ENCODE peak calls at places on chromosomes 12 and 14, in four cellular contexts. One of them, this sample, is unnamed.

GRCh38 chr14:103697196-103697595 is 18.1 kb downstream of the XRCC3 start:
- DNase-seq in mucosa of gallbladder: no peak
- DNase-seq in lung microvascular endothelial cell: no peak
- DNase-seq in activated T-cell treated with anti-CD3 and anti-CD28 coated beads for 48 hours: no peak
- DNase-seq in this sample: no peak

GRCh38 chr12:64639466-64639865 is 29.2 kb downstream of the RASSF3 start:
- DNase-seq in mucosa of gallbladder: no peak
- DNase-seq in lung microvascular endothelial cell: no peak
- DNase-seq in activated T-cell treated with anti-CD3 and anti-CD28 coated beads for 48 hours: no peak
- DNase-seq in this sample: no peak

GRCh38 chr12:13882176-13882575 is 99.2 kb downstream of the GRIN2B start:
- DNase-seq in mucosa of gallbladder: no peak
- DNase-seq in lung microvascular endothelial cell: no peak
- DNase-seq in activated T-cell treated with anti-CD3 and anti-CD28 coated beads for 48 hours: no peak
- DNase-seq in this sample: no peak

GRCh38 chr14:71529855-71530254 is 402.4 kb upstream of the RGS6 start:
- DNase-seq in mucosa of gallbladder: peak; percentile 21
- DNase-seq in lung microvascular endothelial cell: peak; percentile 72
- DNase-seq in activated T-cell treated with anti-CD3 and anti-CD28 coated beads for 48 hours: no peak
- DNase-seq in this sample: no peak

GRCh38 chr14:51357250-51357649 is 117.2 kb downstream of the TMX1 start:
- DNase-seq in mucosa of gallbladder: no peak
- DNase-seq in lung microvascular endothelial cell: no peak
- DNase-seq in activated T-cell treated with anti-CD3 and anti-CD28 coated beads for 48 hours: no peak
- DNase-seq in this sample: no peak

GRCh38 chr14:36981832-36982528 is 190.4 kb downstream of the SLC25A21 start:
- DNase-seq in mucosa of gallbladder: no peak
- DNase-seq in lung microvascular endothelial cell: peak; percentile 66
- DNase-seq in activated T-cell treated with anti-CD3 and anti-CD28 coated beads for 48 hours: no peak
- DNase-seq in this sample: no peak

GRCh38 chr12:121376754-121377697 is 22.9 kb upstream of the RNF34 start:
- DNase-seq in mucosa of gallbladder: no peak
- DNase-seq in lung microvascular endothelial cell: no peak
- DNase-seq in activated T-cell treated with anti-CD3 and anti-CD28 coated beads for 48 hours: no peak
- DNase-seq in this sample: no peak

GRCh38 chr14:100054553-100055075 is 10.6 kb upstream of the EVL start:
- DNase-seq in mucosa of gallbladder: no peak
- DNase-seq in lung microvascular endothelial cell: no peak
- DNase-seq in activated T-cell treated with anti-CD3 and anti-CD28 coated beads for 48 hours: no peak
- DNase-seq in this sample: no peak

GRCh38 chr12:11650697-11651281 is 1.3 kb downstream of the ETV6 start:
- DNase-seq in mucosa of gallbladder: peak; percentile 16
- DNase-seq in lung microvascular endothelial cell: peak; percentile 45
- DNase-seq in activated T-cell treated with anti-CD3 and anti-CD28 coated beads for 48 hours: no peak
- DNase-seq in this sample: peak; percentile 26

GRCh38 chr12:125794401-125794800 is 729.2 kb downstream of the AACS start:
- DNase-seq in mucosa of gallbladder: no peak
- DNase-seq in lung microvascular endothelial cell: no peak
- DNase-seq in activated T-cell treated with anti-CD3 and anti-CD28 coated beads for 48 hours: no peak
- DNase-seq in this sample: no peak

GRCh38 chr12:56256326-56256960 is 1.7 kb downstream of the ANKRD52 start:
- DNase-seq in mucosa of gallbladder: no peak
- DNase-seq in lung microvascular endothelial cell: peak; percentile 43
- DNase-seq in activated T-cell treated with anti-CD3 and anti-CD28 coated beads for 48 hours: no peak
- DNase-seq in this sample: no peak

GRCh38 chr14:92524603-92525185 is 11.1 kb downstream of the RIN3 start:
- DNase-seq in mucosa of gallbladder: no peak
- DNase-seq in lung microvascular endothelial cell: no peak
- DNase-seq in activated T-cell treated with anti-CD3 and anti-CD28 coated beads for 48 hours: no peak
- DNase-seq in this sample: no peak

GRCh38 chr12:83945871-83946270 is 966.7 kb downstream of the SLC6A15 start:
- DNase-seq in mucosa of gallbladder: no peak
- DNase-seq in lung microvascular endothelial cell: no peak
- DNase-seq in activated T-cell treated with anti-CD3 and anti-CD28 coated beads for 48 hours: no peak
- DNase-seq in this sample: no peak

GRCh38 chr14:81946808-81947798 is 413.4 kb upstream of the SEL1L start:
- DNase-seq in mucosa of gallbladder: no peak
- DNase-seq in lung microvascular endothelial cell: no peak
- DNase-seq in activated T-cell treated with anti-CD3 and anti-CD28 coated beads for 48 hours: no peak
- DNase-seq in this sample: no peak

GRCh38 chr12:107584523-107584922 is 101.1 kb upstream of the PWP1 start:
- DNase-seq in mucosa of gallbladder: no peak
- DNase-seq in lung microvascular endothelial cell: no peak
- DNase-seq in activated T-cell treated with anti-CD3 and anti-CD28 coated beads for 48 hours: no peak
- DNase-seq in this sample: no peak

GRCh38 chr12:24012528-24012927 is 63.1 kb upstream of the SOX5 start:
- DNase-seq in mucosa of gallbladder: no peak
- DNase-seq in lung microvascular endothelial cell: no peak
- DNase-seq in activated T-cell treated with anti-CD3 and anti-CD28 coated beads for 48 hours: no peak
- DNase-seq in this sample: no peak

GRCh38 chr12:70733385-70733784 is 96.2 kb upstream of the PTPRB start:
- DNase-seq in mucosa of gallbladder: peak; percentile 35
- DNase-seq in lung microvascular endothelial cell: peak; percentile 83
- DNase-seq in activated T-cell treated with anti-CD3 and anti-CD28 coated beads for 48 hours: no peak
- DNase-seq in this sample: no peak

GRCh38 chr14:72699852-72700257 is 194.0 kb downstream of the DPF3 start:
- DNase-seq in mucosa of gallbladder: no peak
- DNase-seq in lung microvascular endothelial cell: peak; percentile 52
- DNase-seq in activated T-cell treated with anti-CD3 and anti-CD28 coated beads for 48 hours: no peak
- DNase-seq in this sample: no peak

GRCh38 chr12:131221061-131221945 is 267.6 kb downstream of the ADGRD1 start:
- DNase-seq in mucosa of gallbladder: no peak
- DNase-seq in lung microvascular endothelial cell: no peak
- DNase-seq in activated T-cell treated with anti-CD3 and anti-CD28 coated beads for 48 hours: no peak
- DNase-seq in this sample: no peak

GRCh38 chr12:45216297-45216982 is 545 bp downstream of the ANO6 start:
- DNase-seq in mucosa of gallbladder: peak; percentile 39
- DNase-seq in lung microvascular endothelial cell: peak; percentile 75
- DNase-seq in activated T-cell treated with anti-CD3 and anti-CD28 coated beads for 48 hours: peak; percentile 33
- DNase-seq in this sample: peak; percentile 62

GRCh38 chr12:116382456-116382902 is 105.0 kb upstream of the MED13L start:
- DNase-seq in mucosa of gallbladder: no peak
- DNase-seq in lung microvascular endothelial cell: peak; percentile 71
- DNase-seq in activated T-cell treated with anti-CD3 and anti-CD28 coated beads for 48 hours: no peak
- DNase-seq in this sample: no peak

GRCh38 chr12:18141583-18141982 is 51.6 kb upstream of the RERGL start:
- DNase-seq in mucosa of gallbladder: no peak
- DNase-seq in lung microvascular endothelial cell: no peak
- DNase-seq in activated T-cell treated with anti-CD3 and anti-CD28 coated beads for 48 hours: no peak
- DNase-seq in this sample: no peak

GRCh38 chr14:26415618-26416123 is 182.2 kb downstream of the NOVA1 start:
- DNase-seq in mucosa of gallbladder: peak; percentile 48
- DNase-seq in lung microvascular endothelial cell: no peak
- DNase-seq in activated T-cell treated with anti-CD3 and anti-CD28 coated beads for 48 hours: no peak
- DNase-seq in this sample: no peak

GRCh38 chr12:5524769-5525436 is 93.0 kb downstream of the NTF3 start:
- DNase-seq in mucosa of gallbladder: no peak
- DNase-seq in lung microvascular endothelial cell: no peak
- DNase-seq in activated T-cell treated with anti-CD3 and anti-CD28 coated beads for 48 hours: no peak
- DNase-seq in this sample: no peak

GRCh38 chr14:90235179-90235976 is 21.0 kb upstream of the PSMC1 start:
- DNase-seq in mucosa of gallbladder: peak; percentile 59
- DNase-seq in lung microvascular endothelial cell: peak; percentile 69
- DNase-seq in activated T-cell treated with anti-CD3 and anti-CD28 coated beads for 48 hours: peak; percentile 63
- DNase-seq in this sample: peak; percentile 61

GRCh38 chr12:21764950-21765349 is 9.6 kb downstream of the KCNJ8 start:
- DNase-seq in mucosa of gallbladder: no peak
- DNase-seq in lung microvascular endothelial cell: no peak
- DNase-seq in activated T-cell treated with anti-CD3 and anti-CD28 coated beads for 48 hours: no peak
- DNase-seq in this sample: no peak

GRCh38 chr14:104081951-104082464 is 3.5 kb upstream of the ASPG start:
- DNase-seq in mucosa of gallbladder: no peak
- DNase-seq in lung microvascular endothelial cell: no peak
- DNase-seq in activated T-cell treated with anti-CD3 and anti-CD28 coated beads for 48 hours: no peak
- DNase-seq in this sample: no peak

GRCh38 chr12:116582610-116583009 is 23.4 kb downstream of the MAP1LC3B2 start:
- DNase-seq in mucosa of gallbladder: no peak
- DNase-seq in lung microvascular endothelial cell: no peak
- DNase-seq in activated T-cell treated with anti-CD3 and anti-CD28 coated beads for 48 hours: no peak
- DNase-seq in this sample: no peak

GRCh38 chr12:120474092-120474960 is 4.8 kb upstream of the SRSF9 start:
- DNase-seq in mucosa of gallbladder: peak; percentile 48
- DNase-seq in lung microvascular endothelial cell: peak; percentile 77
- DNase-seq in activated T-cell treated with anti-CD3 and anti-CD28 coated beads for 48 hours: no peak
- DNase-seq in this sample: no peak

GRCh38 chr12:52590021-52590420 is 11.2 kb downstream of the KRT72 start:
- DNase-seq in mucosa of gallbladder: no peak
- DNase-seq in lung microvascular endothelial cell: no peak
- DNase-seq in activated T-cell treated with anti-CD3 and anti-CD28 coated beads for 48 hours: no peak
- DNase-seq in this sample: no peak

GRCh38 chr14:30906752-30907658 is 32.6 kb downstream of the COCH start:
- DNase-seq in mucosa of gallbladder: no peak
- DNase-seq in lung microvascular endothelial cell: peak; percentile 19
- DNase-seq in activated T-cell treated with anti-CD3 and anti-CD28 coated beads for 48 hours: no peak
- DNase-seq in this sample: no peak

GRCh38 chr12:59742831-59743230 is 147.0 kb downstream of the SLC16A7 start:
- DNase-seq in mucosa of gallbladder: no peak
- DNase-seq in lung microvascular endothelial cell: no peak
- DNase-seq in activated T-cell treated with anti-CD3 and anti-CD28 coated beads for 48 hours: no peak
- DNase-seq in this sample: no peak

GRCh38 chr14:89445252-89445973 is 28.4 kb upstream of the FOXN3 start:
- DNase-seq in mucosa of gallbladder: no peak
- DNase-seq in lung microvascular endothelial cell: peak; percentile 37
- DNase-seq in activated T-cell treated with anti-CD3 and anti-CD28 coated beads for 48 hours: peak; percentile 35
- DNase-seq in this sample: no peak

GRCh38 chr12:15276088-15276698 is 46.1 kb upstream of the PTPRO start:
- DNase-seq in mucosa of gallbladder: peak; percentile 21
- DNase-seq in lung microvascular endothelial cell: peak; percentile 60
- DNase-seq in activated T-cell treated with anti-CD3 and anti-CD28 coated beads for 48 hours: no peak
- DNase-seq in this sample: no peak